ENCODE peak calls at places on chromosomes 4 and X, in eight cellular contexts. R, N, H, Z, P, A, S and X are unnamed samples.

GRCh38 chr4:32462944-32463343 is 1742.8 kb downstream of the PCDH7 start:
- DNase-seq in H (no peak), S (no peak), A (no peak), N (no peak), R (no peak), P (no peak), Z (no peak), X (no peak)

GRCh38 chr4:38560340-38560739 is 103.7 kb upstream of the KLF3 start:
- DNase-seq in R (no peak), Z (no peak), N (no peak), S (no peak), P (no peak), A (no peak), H (no peak), X (no peak)

GRCh38 chr4:41038304-41038703 is 176.0 kb downstream of the APBB2 start:
- DNase-seq in N (no peak), R (no peak), Z (no peak), H (no peak), P (no peak), A (no peak), S (no peak), X (no peak)

GRCh38 chr4:6450709-6451108 is 21.7 kb downstream of the PPP2R2C start:
- DNase-seq in H (no peak), N (no peak), P (peak), S (no peak), A (no peak), Z (no peak), R (no peak), X (no peak)

GRCh38 chr4:56211202-56211601 is 176.1 kb downstream of the AASDH start:
- DNase-seq in H (no peak), P (no peak), S (no peak), R (no peak), A (no peak), Z (no peak), N (no peak), X (no peak)

GRCh38 chrX:152037183-152037582 is 62.7 kb upstream of the GABRE start:
- DNase-seq in A (no peak), H (no peak), S (no peak), Z (no peak), P (no peak), N (no peak), R (no peak), X (no peak)

GRCh38 chrX:153319295-153319694 is 2.3 kb downstream of the PNMA6F start:
- DNase-seq in H (no peak), A (no peak), R (no peak), Z (no peak), N (no peak), P (peak), S (no peak), X (no peak)

GRCh38 chr4:15238720-15239119 is 189.1 kb upstream of the C1QTNF7 start:
- DNase-seq in S (peak), P (peak), R (peak), Z (no peak), H (no peak), A (no peak), N (no peak), X (peak)

GRCh38 chr4:74793757-74794340 is 474 bp downstream of the BTC start:
- DNase-seq in A (peak), R (peak), S (peak), H (no peak), P (peak), N (no peak), Z (peak), X (peak)

GRCh38 chrX:120753413-120754251 is 122.0 kb downstream of the CT47B1 start:
- DNase-seq in Z (no peak), R (peak), N (no peak), A (no peak), S (no peak), H (no peak), P (no peak), X (no peak)

GRCh38 chr4:3291969-3292570 is 751 bp upstream of the RGS12 start:
- DNase-seq in S (peak), A (peak), R (peak), H (no peak), Z (no peak), N (no peak), P (peak), X (peak)

GRCh38 chr4:141455651-141456050 is 180.7 kb upstream of the IL15 start:
- DNase-seq in P (no peak), S (no peak), H (no peak), N (no peak), R (no peak), Z (no peak), A (no peak), X (no peak)

GRCh38 chrX:150767475-150768131 is 74.4 kb downstream of the MTMR1 start:
- DNase-seq in S (peak), H (no peak), P (no peak), R (peak), Z (no peak), A (no peak), N (no peak), X (peak)